ENCODE peak calls at places on chromosomes 12 and 14, in five cellular contexts. One of them, this sample, is unnamed.

GRCh38 chr12:74619886-74620285 is 82.3 kb downstream of the ATXN7L3B start:
- DNase-seq in tibial nerve: no peak
- DNase-seq in DND-41: no peak
- DNase-seq in cardiac muscle cell: no peak
- DNase-seq in transverse colon: no peak
- DNase-seq in this sample: no peak

GRCh38 chr12:121356657-121357056 is 4.4 kb upstream of the ANAPC5 start:
- DNase-seq in tibial nerve: no peak
- DNase-seq in DND-41: no peak
- DNase-seq in cardiac muscle cell: no peak
- DNase-seq in transverse colon: no peak
- DNase-seq in this sample: no peak

GRCh38 chr12:106090586-106091411 is 48.0 kb downstream of the NUAK1 start:
- DNase-seq in tibial nerve: no peak
- DNase-seq in DND-41: no peak
- DNase-seq in cardiac muscle cell: no peak
- DNase-seq in transverse colon: no peak
- DNase-seq in this sample: no peak

GRCh38 chr14:35525695-35526094 is 8.3 kb upstream of the INSM2 start:
- DNase-seq in tibial nerve: no peak
- DNase-seq in DND-41: no peak
- DNase-seq in cardiac muscle cell: no peak
- DNase-seq in transverse colon: no peak
- DNase-seq in this sample: no peak

GRCh38 chr14:31357279-31357678 is 63.1 kb downstream of the HEATR5A start:
- DNase-seq in tibial nerve: no peak
- DNase-seq in DND-41: no peak
- DNase-seq in cardiac muscle cell: no peak
- DNase-seq in transverse colon: no peak
- DNase-seq in this sample: no peak

GRCh38 chr14:35900741-35901140 is 74.6 kb downstream of the BRMS1L start:
- DNase-seq in tibial nerve: no peak
- DNase-seq in DND-41: no peak
- DNase-seq in cardiac muscle cell: no peak
- DNase-seq in transverse colon: no peak
- DNase-seq in this sample: no peak

GRCh38 chr12:62643470-62643869 is 176.8 kb downstream of the MON2 start:
- DNase-seq in tibial nerve: no peak
- DNase-seq in DND-41: no peak
- DNase-seq in cardiac muscle cell: no peak
- DNase-seq in transverse colon: no peak
- DNase-seq in this sample: no peak

GRCh38 chr12:32821293-32822089 is 65.8 kb upstream of the YARS2 start:
- DNase-seq in tibial nerve: no peak
- DNase-seq in DND-41: no peak
- DNase-seq in cardiac muscle cell: peak
- DNase-seq in transverse colon: no peak
- DNase-seq in this sample: no peak

GRCh38 chr14:49770212-49770817 is 2.4 kb downstream of the KLHDC2 start:
- DNase-seq in tibial nerve: no peak
- DNase-seq in DND-41: no peak
- DNase-seq in cardiac muscle cell: peak
- DNase-seq in transverse colon: peak
- DNase-seq in this sample: no peak

GRCh38 chr12:127245009-127245408 is 1022.0 kb upstream of the TMEM132C start:
- DNase-seq in tibial nerve: no peak
- DNase-seq in DND-41: no peak
- DNase-seq in cardiac muscle cell: peak
- DNase-seq in transverse colon: no peak
- DNase-seq in this sample: no peak

GRCh38 chr12:108798551-108799221 is 58.7 kb downstream of the SSH1 start:
- DNase-seq in tibial nerve: no peak
- DNase-seq in DND-41: no peak
- DNase-seq in cardiac muscle cell: peak
- DNase-seq in transverse colon: peak
- DNase-seq in this sample: no peak

DNA sequence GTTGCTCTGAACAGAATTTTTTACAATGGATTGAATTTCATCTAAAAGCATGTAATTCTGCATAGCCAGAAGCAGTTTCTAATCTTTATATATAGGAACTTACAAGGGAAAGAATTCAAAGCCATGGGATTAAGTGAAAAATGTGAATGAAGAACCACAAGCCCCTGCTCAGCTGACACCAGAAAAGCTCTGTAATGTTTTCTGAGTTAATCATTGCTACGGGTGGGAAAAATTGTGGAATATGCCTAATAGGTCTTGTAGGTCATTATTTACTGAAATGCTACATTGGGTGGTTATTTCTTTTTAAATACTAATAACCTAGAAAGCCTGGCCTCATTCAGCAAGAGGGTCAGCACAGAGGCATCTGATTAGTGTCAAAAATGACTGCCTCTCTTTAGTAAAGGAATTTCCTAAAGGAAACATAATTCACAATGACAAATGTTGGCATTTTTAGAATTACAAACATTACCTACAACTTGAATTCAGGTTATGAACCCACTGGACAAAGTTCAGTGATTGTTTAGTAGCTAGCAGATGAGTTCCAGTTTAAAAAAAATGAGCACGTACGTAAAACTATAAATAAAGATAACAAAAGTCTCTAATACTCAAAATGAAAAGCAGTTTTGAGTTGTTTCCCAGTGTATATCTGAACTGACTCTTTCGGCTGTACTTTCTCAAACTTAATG is 75.3 kb downstream of the BMP4 start:
- DNase-seq in tibial nerve: no peak
- DNase-seq in DND-41: no peak
- DNase-seq in cardiac muscle cell: peak
- DNase-seq in transverse colon: no peak
- DNase-seq in this sample: no peak
- H3K27ac ChIP-seq in tibial nerve: no peak
- H3K27ac ChIP-seq in DND-41: peak
- H3K27ac ChIP-seq in cardiac muscle cell: no peak
- H3K27ac ChIP-seq in transverse colon: no peak
- H3K27ac ChIP-seq in this sample: no peak

GRCh38 chr12:5941907-5942306 is 3.2 kb downstream of the ANO2 start:
- DNase-seq in tibial nerve: no peak
- DNase-seq in DND-41: no peak
- DNase-seq in cardiac muscle cell: no peak
- DNase-seq in transverse colon: no peak
- DNase-seq in this sample: no peak

GRCh38 chr12:5944053-5944452 is 1.0 kb downstream of the ANO2 start:
- DNase-seq in tibial nerve: no peak
- DNase-seq in DND-41: no peak
- DNase-seq in cardiac muscle cell: no peak
- DNase-seq in transverse colon: no peak
- DNase-seq in this sample: no peak

GRCh38 chr12:5946388-5946787 is 1.3 kb upstream of the ANO2 start:
- DNase-seq in tibial nerve: no peak
- DNase-seq in DND-41: no peak
- DNase-seq in cardiac muscle cell: no peak
- DNase-seq in transverse colon: no peak
- DNase-seq in this sample: no peak

GRCh38 chr12:5945071-5946008 is at the start of gene ANO2:
- DNase-seq in tibial nerve: no peak
- DNase-seq in DND-41: no peak
- DNase-seq in cardiac muscle cell: peak
- DNase-seq in transverse colon: no peak
- DNase-seq in this sample: no peak

DNA sequence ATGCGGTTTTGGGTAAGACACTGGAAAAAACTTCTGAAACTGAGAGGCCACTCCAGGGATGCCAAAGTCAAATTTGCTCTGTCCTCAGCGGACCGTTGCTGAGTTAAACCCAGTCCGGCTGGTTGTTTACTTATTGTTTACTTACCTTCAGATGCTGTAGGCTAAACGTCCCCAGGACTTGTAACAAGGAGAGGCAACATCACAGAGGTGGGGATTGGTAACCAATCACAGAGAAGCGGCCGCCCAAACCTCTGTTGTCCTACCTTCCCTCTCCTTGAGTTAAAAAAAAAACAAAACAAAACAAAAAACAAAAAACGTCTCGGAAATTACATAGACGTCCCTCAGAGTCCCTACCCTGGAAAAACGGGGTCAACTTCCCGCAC is 380 bp downstream of the ANO2 start:
- DNase-seq in tibial nerve: no peak
- DNase-seq in DND-41: no peak
- DNase-seq in cardiac muscle cell: peak
- DNase-seq in transverse colon: no peak
- DNase-seq in this sample: no peak
- H3K4me3 ChIP-seq in tibial nerve: no peak
- H3K4me3 ChIP-seq in DND-41: no peak
- H3K4me3 ChIP-seq in cardiac muscle cell: peak
- H3K4me3 ChIP-seq in transverse colon: peak
- H3K4me3 ChIP-seq in this sample: no peak

GRCh38 chr12:107320031-107320928 is 226.9 kb upstream of the CRY1 start:
- DNase-seq in tibial nerve: no peak
- DNase-seq in DND-41: peak
- DNase-seq in cardiac muscle cell: peak
- DNase-seq in transverse colon: peak
- DNase-seq in this sample: peak
- H3K27ac ChIP-seq in tibial nerve: no peak
- H3K27ac ChIP-seq in DND-41: peak
- H3K27ac ChIP-seq in cardiac muscle cell: no peak
- H3K27ac ChIP-seq in transverse colon: peak
- H3K27ac ChIP-seq in this sample: no peak

DNA sequence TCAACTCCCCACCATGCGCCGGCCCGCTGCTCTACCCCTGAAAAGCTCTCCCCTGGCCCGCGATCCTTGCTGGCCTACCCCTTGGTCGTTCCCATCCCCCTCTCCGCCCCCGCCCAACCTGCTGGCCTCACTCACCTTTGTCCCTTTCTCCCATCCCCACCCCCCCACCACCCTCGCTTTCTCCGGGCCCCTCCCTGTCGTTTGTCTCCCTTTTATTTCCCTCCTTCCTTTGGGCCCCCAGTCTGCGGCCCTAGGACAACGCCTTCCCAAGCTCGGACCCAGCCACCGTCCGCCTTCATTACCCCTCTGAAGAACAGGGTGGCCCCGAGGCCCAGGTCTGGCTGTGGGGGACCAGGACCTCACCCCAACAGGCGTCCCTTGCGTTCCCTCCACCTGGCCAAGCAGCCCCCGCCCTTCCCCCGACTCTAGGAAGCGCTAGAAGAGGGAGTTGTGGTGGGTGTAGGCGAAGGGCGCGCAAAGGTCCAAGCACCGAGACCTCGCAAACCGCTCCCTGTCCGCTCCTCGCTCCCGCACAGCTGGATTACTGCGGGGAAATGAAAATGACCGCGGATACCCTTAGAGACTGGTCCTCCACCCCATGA is 6.9 kb upstream of the SLC7A7 start:
- DNase-seq in tibial nerve: no peak
- DNase-seq in DND-41: no peak
- DNase-seq in cardiac muscle cell: no peak
- DNase-seq in transverse colon: no peak
- DNase-seq in this sample: no peak
- H3K4me3 ChIP-seq in tibial nerve: peak
- H3K4me3 ChIP-seq in DND-41: no peak
- H3K4me3 ChIP-seq in cardiac muscle cell: peak
- H3K4me3 ChIP-seq in transverse colon: peak
- H3K4me3 ChIP-seq in this sample: no peak

GRCh38 chr12:75666126-75666979 is 154.9 kb upstream of the KRR1 start:
- DNase-seq in tibial nerve: no peak
- DNase-seq in DND-41: no peak
- DNase-seq in cardiac muscle cell: peak
- DNase-seq in transverse colon: no peak
- DNase-seq in this sample: no peak
- H3K27ac ChIP-seq in tibial nerve: no peak
- H3K27ac ChIP-seq in DND-41: no peak
- H3K27ac ChIP-seq in cardiac muscle cell: no peak
- H3K27ac ChIP-seq in transverse colon: peak
- H3K27ac ChIP-seq in this sample: no peak

GRCh38 chr12:50597200-50598195 is 92.7 kb downstream of the DIP2B start:
- DNase-seq in tibial nerve: no peak
- DNase-seq in DND-41: peak
- DNase-seq in cardiac muscle cell: peak
- DNase-seq in transverse colon: no peak
- DNase-seq in this sample: no peak
- H3K4me3 ChIP-seq in tibial nerve: no peak
- H3K4me3 ChIP-seq in DND-41: no peak
- H3K4me3 ChIP-seq in cardiac muscle cell: no peak
- H3K4me3 ChIP-seq in transverse colon: no peak
- H3K4me3 ChIP-seq in this sample: no peak

GRCh38 chr14:102517412-102518062 is 8.0 kb upstream of the ANKRD9 start:
- DNase-seq in tibial nerve: no peak
- DNase-seq in DND-41: no peak
- DNase-seq in cardiac muscle cell: no peak
- DNase-seq in transverse colon: peak
- DNase-seq in this sample: peak
- H3K27ac ChIP-seq in tibial nerve: peak
- H3K27ac ChIP-seq in DND-41: no peak
- H3K27ac ChIP-seq in cardiac muscle cell: no peak
- H3K27ac ChIP-seq in transverse colon: peak
- H3K27ac ChIP-seq in this sample: no peak

DNA sequence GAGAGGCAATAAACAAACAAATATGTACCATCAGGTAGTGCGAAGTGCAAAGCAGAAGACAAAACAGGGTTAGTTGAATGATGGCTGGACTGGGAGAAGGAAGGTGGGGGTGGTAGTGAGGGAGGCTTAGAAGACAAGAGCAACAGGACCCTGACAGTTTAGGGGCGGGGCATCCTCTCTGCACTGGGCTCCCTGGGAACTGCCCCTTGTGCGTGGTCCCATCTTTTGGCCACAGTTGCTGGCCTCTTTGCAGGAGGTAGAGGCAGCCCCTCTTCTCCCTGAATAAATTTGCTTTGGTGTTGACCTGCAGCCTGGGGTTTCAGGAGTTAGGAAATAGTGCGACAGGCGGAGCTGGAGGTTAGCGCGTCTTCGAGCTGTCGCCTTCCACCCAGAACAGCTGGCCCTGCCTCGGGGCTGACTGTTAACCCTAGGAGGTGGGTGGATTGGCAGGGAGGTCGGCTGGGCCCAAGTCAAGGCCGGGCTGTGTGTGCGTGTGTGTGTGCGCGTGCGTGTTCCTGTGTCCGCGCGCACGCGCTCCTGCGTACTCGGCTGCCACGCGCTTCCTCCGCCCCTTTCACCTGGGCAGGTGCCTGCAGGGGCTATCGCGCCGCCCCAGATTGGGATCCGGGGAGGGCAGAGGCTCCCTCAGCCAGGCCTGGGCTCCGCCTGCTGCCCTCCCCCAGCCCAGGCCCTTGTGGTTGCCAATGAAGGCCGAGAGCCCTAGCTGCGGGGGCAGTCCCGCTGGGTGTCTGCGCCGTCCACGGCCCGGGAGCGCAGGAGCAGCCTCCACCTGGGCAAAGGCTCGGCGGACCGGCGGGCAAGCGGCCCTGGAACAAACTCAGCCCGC is 180.8 kb downstream of the ADCK1 start:
- DNase-seq in tibial nerve: no peak
- DNase-seq in DND-41: no peak
- DNase-seq in cardiac muscle cell: no peak
- DNase-seq in transverse colon: peak
- DNase-seq in this sample: peak
- H3K4me3 ChIP-seq in tibial nerve: peak
- H3K4me3 ChIP-seq in DND-41: no peak
- H3K4me3 ChIP-seq in cardiac muscle cell: peak
- H3K4me3 ChIP-seq in transverse colon: peak
- H3K4me3 ChIP-seq in this sample: peak

This sample was measured in heart right ventricle.